ENCODE peak calls at places on chromosomes 12 and 14, in six cellular contexts. P, R, A, Q, F and X are unnamed samples.
A peak's percentile ranks its signal among the peaks of the same experiment; 100 is the strongest.

GRCh38 chr12:32820376-32820931 is 64.8 kb upstream of the YARS2 start:
- DNase-seq in Q (no peak), P (no peak), R (no peak), A (no peak), F (no peak), X (no peak)

GRCh38 chr12:63319936-63320633 is 169.1 kb upstream of the AVPR1A start:
- DNase-seq in P (no peak), F (no peak), A (no peak), Q (no peak), R (peak; percentile 27), X (no peak)

GRCh38 chr14:101495827-101496778 is 65.2 kb upstream of the DIO3 start:
- DNase-seq in F (peak; percentile 19), Q (no peak), R (no peak), A (no peak), P (peak; percentile 43), X (peak; percentile 59)

GRCh38 chr12:69417231-69417630 is 53.0 kb upstream of the FRS2 start:
- DNase-seq in P (no peak), R (peak; percentile 35), F (no peak), Q (no peak), A (no peak), X (no peak)

GRCh38 chr12:83322816-83323215 is 636.1 kb downstream of the TMTC2 start:
- DNase-seq in F (no peak), P (no peak), A (no peak), R (no peak), Q (no peak), X (no peak)

GRCh38 chr14:94304243-94304642 is 11.2 kb upstream of the SERPINA10 start:
- DNase-seq in R (no peak), Q (no peak), A (no peak), F (no peak), P (no peak), X (no peak)

GRCh38 chr14:96897184-96897583 is 100.0 kb downstream of the VRK1 start:
- DNase-seq in P (no peak), R (no peak), Q (no peak), F (no peak), A (no peak), X (no peak)

GRCh38 chr12:85206543-85206942 is 73.5 kb upstream of the ALX1 start:
- DNase-seq in Q (no peak), F (no peak), P (no peak), A (no peak), R (no peak), X (no peak)

GRCh38 chr14:38211258-38211735 is 3.6 kb downstream of the SSTR1 start:
- DNase-seq in Q (peak; percentile 31), F (no peak), R (no peak), A (no peak), P (peak; percentile 11), X (no peak)

GRCh38 chr14:90412058-90412457 is 15.2 kb downstream of the CALM1 start:
- DNase-seq in P (no peak), F (no peak), A (no peak), R (no peak), Q (no peak), X (no peak)

GRCh38 chr12:11763760-11764520 is 114.5 kb downstream of the ETV6 start:
- DNase-seq in P (no peak), F (no peak), Q (peak; percentile 88), A (peak; percentile 86), R (peak; percentile 52), X (peak; percentile 19)

GRCh38 chr12:76010732-76011458 is 20.7 kb downstream of the PHLDA1 start:
- DNase-seq in F (no peak), A (peak; percentile 35), R (no peak), P (no peak), Q (peak; percentile 73), X (peak; percentile 92)

GRCh38 chr14:72902802-72903530 is 9.1 kb upstream of the DPF3 start:
- DNase-seq in R (no peak), Q (no peak), P (no peak), A (no peak), F (no peak), X (no peak)

GRCh38 chr14:37594238-37594915 is 672 bp downstream of the FOXA1 start:
- DNase-seq in P (peak; percentile 92), F (no peak), Q (peak; percentile 86), A (peak; percentile 80), R (no peak), X (peak; percentile 90)

GRCh38 chr12:93727911-93728310 is 50.7 kb downstream of the CRADD start:
- DNase-seq in P (no peak), F (no peak), A (no peak), Q (no peak), R (no peak), X (no peak)
- H3K27ac ChIP-seq in P (no peak overlapping the region), F (no peak overlapping the region), A (no peak overlapping the region), Q (no peak overlapping the region), R (no peak overlapping the region), X (no peak overlapping the region)

GRCh38 chr12:19444097-19444496 is 4.8 kb downstream of the AEBP2 start:
- DNase-seq in P (no peak), R (no peak), A (peak; percentile 44), Q (no peak), F (no peak), X (no peak)
- H3K4me3 ChIP-seq in P (no peak overlapping the region), R (no peak overlapping the region), A (no peak overlapping the region), Q (no peak overlapping the region), F (peak overlapping the region; percentile 94), X (no peak overlapping the region)

GRCh38 chr12:99271071-99271470 is 376.5 kb upstream of the GARIN6 start:
- DNase-seq in A (no peak), R (no peak), P (no peak), Q (peak; percentile 26), F (no peak), X (peak; percentile 40)
- H3K4ac ChIP-seq in A (no peak overlapping the region), R (no peak overlapping the region), P (no peak overlapping the region), Q (no peak overlapping the region), F (no peak overlapping the region), X (no peak overlapping the region)

GRCh38 chr12:52455818-52456217 is 3.9 kb upstream of the KRT6B start:
- DNase-seq in Q (no peak), R (no peak), P (no peak), F (no peak), A (no peak), X (no peak)

GRCh38 chr12:52452101-52452500 is at the start of gene KRT6B:
- DNase-seq in P (no peak), R (no peak), A (no peak), F (no peak), Q (no peak), X (no peak)

GRCh38 chr12:52454411-52455201 is 2.7 kb upstream of the KRT6B start:
- DNase-seq in R (no peak), F (no peak), P (no peak), A (no peak), Q (no peak), X (no peak)
- H3K27ac ChIP-seq in R (no peak overlapping the region), F (no peak overlapping the region), P (no peak overlapping the region), A (no peak overlapping the region), Q (no peak overlapping the region), X (no peak overlapping the region)

GRCh38 chr12:24396266-24396665 is 446.8 kb upstream of the SOX5 start:
- DNase-seq in Q (no peak), R (no peak), P (no peak), A (no peak), F (no peak), X (no peak)
- H3K4me3 ChIP-seq in Q (no peak overlapping the region), R (no peak overlapping the region), P (no peak overlapping the region), A (no peak overlapping the region), F (no peak overlapping the region), X (no peak overlapping the region)